ENCODE peak calls at places on chromosomes 12 and 14, in ten cellular contexts. C, W, D, M, A, Q, B, J, X and Z are unnamed samples.

GRCh38 chr12:121916719-121917118 is 1.7 kb upstream of the CFAP251 start:
- DNase-seq in A (no peak), W (no peak), C (no peak), J (no peak), M (no peak), B (no peak), X (no peak), Q (no peak), D (peak; percentile 32), Z (no peak)

GRCh38 chr12:87953257-87953860 is 75.8 kb downstream of the C12orf50 start:
- DNase-seq in M (peak; percentile 62), D (peak; percentile 51), Q (peak; percentile 62), B (peak; percentile 6), C (peak; percentile 20), A (peak; percentile 64), J (peak; percentile 47), W (no peak), X (peak; percentile 49), Z (no peak)

GRCh38 chr12:18275974-18276373 is 14.7 kb downstream of the PIK3C2G start:
- DNase-seq in B (no peak), W (no peak), M (no peak), X (no peak), D (peak; percentile 11), J (peak; percentile 47), C (no peak), A (no peak), Q (no peak), Z (no peak)

GRCh38 chr14:76870146-76870545 is 43.9 kb downstream of the LRRC74A start:
- DNase-seq in C (no peak), J (no peak), A (no peak), M (peak; percentile 50), B (no peak), D (peak; percentile 46), Q (peak; percentile 14), X (no peak), W (no peak), Z (no peak)

GRCh38 chr14:30990766-30991165 is 34.7 kb upstream of the AP4S1 start:
- DNase-seq in C (no peak), D (no peak), M (no peak), W (no peak), A (no peak), B (no peak), X (no peak), J (no peak), Q (no peak), Z (no peak)

GRCh38 chr14:76514599-76514998 is 138.7 kb downstream of the ESRRB start:
- DNase-seq in J (no peak), X (no peak), C (peak; percentile 43), M (peak; percentile 69), Q (peak; percentile 72), A (peak; percentile 45), D (peak; percentile 70), W (no peak), B (no peak), Z (peak; percentile 6)

GRCh38 chr14:41605550-41606248 is 977 bp upstream of the LRFN5 start:
- DNase-seq in Q (no peak), B (no peak), X (peak; percentile 64), M (no peak), J (no peak), D (no peak), C (no peak), W (no peak), A (peak; percentile 55), Z (no peak)

GRCh38 chr14:99436247-99437180 is 44.1 kb downstream of the SETD3 start:
- DNase-seq in B (no peak), D (no peak), W (no peak), X (no peak), Q (no peak), A (no peak), M (no peak), J (peak; percentile 59), C (no peak), Z (no peak)

GRCh38 chr14:36056846-36057245 is 119.7 kb downstream of the PTCSC3 start:
- DNase-seq in W (no peak), X (no peak), D (no peak), J (no peak), B (no peak), A (no peak), M (no peak), C (no peak), Q (no peak), Z (peak; percentile 65)

GRCh38 chr12:68530965-68531364 is 79.7 kb upstream of the RAP1B start:
- DNase-seq in X (no peak), A (no peak), Q (peak; percentile 43), J (peak; percentile 73), D (peak; percentile 33), M (no peak), B (no peak), C (no peak), W (no peak), Z (peak; percentile 11)

GRCh38 chr12:25959069-25959961 is 833 bp downstream of the RASSF8 start:
- DNase-seq in W (peak; percentile 60), C (peak; percentile 40), A (no peak), M (peak; percentile 81), Q (peak; percentile 76), B (no peak), J (peak; percentile 80), D (peak; percentile 39), X (no peak), Z (peak; percentile 60)

GRCh38 chr12:67322580-67322979 is 53.4 kb downstream of the CAND1 start:
- DNase-seq in C (no peak), X (no peak), W (no peak), B (no peak), Q (no peak), A (no peak), M (no peak), J (no peak), D (no peak), Z (no peak)

GRCh38 chr12:50246873-50247612 is 36.3 kb downstream of the LIMA1 start:
- DNase-seq in J (peak; percentile 95), C (peak; percentile 51), A (peak; percentile 79), M (peak; percentile 75), D (peak; percentile 81), B (peak; percentile 98), Q (peak; percentile 98), W (peak; percentile 81), X (peak; percentile 56), Z (peak; percentile 40)

GRCh38 chr12:122977153-122977552 is 2.1 kb downstream of the OGFOD2 start:
- DNase-seq in C (no peak), B (no peak), M (no peak), D (no peak), A (no peak), X (no peak), W (no peak), Q (no peak), J (no peak), Z (no peak)

GRCh38 chr12:25615119-25615518 is 62.0 kb upstream of the LMNTD1 start:
- DNase-seq in B (peak; percentile 94), M (peak; percentile 62), J (peak; percentile 81), W (no peak), Q (peak; percentile 74), C (no peak), D (peak; percentile 24), X (peak; percentile 14), A (no peak), Z (no peak)

GRCh38 chr12:62683724-62684501 is 217.3 kb downstream of the MON2 start:
- DNase-seq in M (no peak), C (no peak), J (no peak), Q (no peak), B (no peak), W (peak; percentile 29), A (no peak), X (peak; percentile 23), D (no peak), Z (peak; percentile 80)

GRCh38 chr14:92391746-92392145 is 68.8 kb downstream of the SLC24A4 start:
- DNase-seq in A (no peak), X (no peak), J (no peak), M (peak; percentile 33), W (no peak), C (no peak), D (no peak), Q (no peak), B (no peak), Z (no peak)

GRCh38 chr12:110937104-110937641 is 16.8 kb upstream of the MYL2 start:
- DNase-seq in J (peak; percentile 16), Q (peak; percentile 61), W (peak; percentile 55), M (peak; percentile 73), D (peak; percentile 67), C (peak; percentile 80), A (peak; percentile 56), X (peak; percentile 82), B (peak; percentile 12), Z (peak; percentile 24)

GRCh38 chr12:109494348-109494881 is 17.0 kb downstream of the UBE3B start:
- DNase-seq in X (no peak), D (no peak), B (no peak), C (no peak), A (no peak), M (no peak), Q (no peak), J (no peak), W (no peak), Z (no peak)

GRCh38 chr14:29310757-29311156 is 544.2 kb downstream of the FOXG1 start:
- DNase-seq in B (peak; percentile 12), D (peak; percentile 25), J (peak; percentile 46), M (no peak), C (no peak), W (no peak), Q (no peak), X (no peak), A (no peak), Z (no peak)

GRCh38 chr14:104171029-104171697 is 32.8 kb downstream of the KIF26A start:
- DNase-seq in J (no peak), D (no peak), C (no peak), B (no peak), W (no peak), A (no peak), M (no peak), Q (peak; percentile 5), X (peak; percentile 93), Z (peak; percentile 30)

GRCh38 chr14:93056166-93056839 is 59.4 kb downstream of the ITPK1 start:
- DNase-seq in B (no peak), A (no peak), W (peak; percentile 46), D (no peak), J (no peak), C (no peak), M (no peak), X (no peak), Q (no peak), Z (peak; percentile 66)

GRCh38 chr12:54891717-54892478 is 37.6 kb downstream of the MUCL1 start:
- DNase-seq in X (no peak), J (peak; percentile 28), B (no peak), C (no peak), D (no peak), W (peak; percentile 27), Q (no peak), M (no peak), A (no peak), Z (no peak)

GRCh38 chr14:106665814-106666213 is 1139.4 kb downstream of the TMEM121 start:
- DNase-seq in M (peak; percentile 4), J (no peak), B (no peak), A (no peak), C (no peak), W (no peak), D (no peak), Q (no peak), X (no peak), Z (no peak)

GRCh38 chr14:54650331-54651017 is 83.5 kb downstream of the SAMD4A start:
- DNase-seq in C (no peak), B (peak; percentile 58), M (no peak), X (no peak), W (no peak), D (no peak), J (peak; percentile 76), Q (no peak), A (no peak), Z (peak; percentile 80)

GRCh38 chr14:49366416-49366815 is 219.8 kb downstream of the RPS29 start:
- DNase-seq in M (no peak), Q (no peak), B (no peak), C (no peak), D (no peak), A (no peak), W (no peak), J (no peak), X (no peak), Z (no peak)

GRCh38 chr14:100159865-100160533 is 554 bp upstream of the DEGS2 start:
- DNase-seq in D (no peak), X (no peak), A (no peak), B (no peak), M (no peak), W (no peak), C (no peak), J (no peak), Q (no peak), Z (no peak)

GRCh38 chr12:62715086-62715786 is 219.7 kb downstream of the PPM1H start:
- DNase-seq in X (no peak), W (no peak), Q (no peak), D (no peak), B (no peak), A (no peak), J (no peak), M (no peak), C (no peak), Z (no peak)